ENCODE peak calls at places on chromosome 18, in seven cellular contexts. H, E, Z, X, N, U and G are unnamed samples.

GRCh38 chr18:9101730-9102390 is 639 bp upstream of the NDUFV2 start:
- DNase-seq in U (no peak), H (peak; percentile 67), X (no peak), E (peak; percentile 44), Z (peak; percentile 43), N (peak; percentile 66), G (no peak)

GRCh38 chr18:25089470-25089869 is 262.5 kb downstream of the ZNF521 start:
- DNase-seq in E (no peak), U (no peak), Z (no peak), H (no peak), N (no peak), X (no peak), G (peak; percentile 37)

GRCh38 chr18:54150226-54150625 is 74.2 kb downstream of the MBD2 start:
- DNase-seq in Z (no peak), H (no peak), N (no peak), U (no peak), X (no peak), E (no peak), G (no peak)

GRCh38 chr18:63515799-63516198 is 26.4 kb upstream of the SERPINB12 start:
- DNase-seq in Z (no peak), E (no peak), N (no peak), X (no peak), H (no peak), U (no peak), G (no peak)

GRCh38 chr18:2746274-2746673 is 90.7 kb downstream of the SMCHD1 start:
- DNase-seq in H (no peak), N (no peak), Z (no peak), U (no peak), E (no peak), X (no peak), G (no peak)

GRCh38 chr18:35089918-35090550 is 48.8 kb downstream of the MAPRE2 start:
- DNase-seq in H (no peak), X (no peak), N (no peak), E (no peak), Z (no peak), U (no peak), G (no peak)

GRCh38 chr18:13464432-13465125 is 246.0 kb downstream of the LDLRAD4 start:
- DNase-seq in E (no peak), Z (peak; percentile 25), N (no peak), H (no peak), U (peak; percentile 44), X (no peak), G (no peak)

GRCh38 chr18:32381761-32382160 is 88.9 kb downstream of the GAREM1 start:
- DNase-seq in Z (no peak), E (no peak), X (no peak), N (no peak), H (no peak), U (no peak), G (no peak)

GRCh38 chr18:48203961-48204666 is 205.1 kb downstream of the ZBTB7C start:
- DNase-seq in N (no peak), E (no peak), H (no peak), X (no peak), Z (no peak), U (no peak), G (no peak)

GRCh38 chr18:79784071-79784913 is 13.4 kb upstream of the KCNG2 start:
- DNase-seq in X (no peak), N (no peak), E (no peak), H (no peak), U (no peak), Z (no peak), G (peak; percentile 38)

GRCh38 chr18:63457987-63458386 is 18.8 kb upstream of the SERPINB5 start:
- DNase-seq in X (no peak), N (no peak), E (no peak), U (no peak), H (no peak), Z (no peak), G (no peak)

GRCh38 chr18:9719421-9719981 is 11.4 kb downstream of the RAB31 start:
- DNase-seq in X (no peak), H (no peak), N (no peak), E (peak; percentile 80), Z (no peak), U (no peak), G (no peak)

GRCh38 chr18:46109386-46109785 is 5.2 kb downstream of the HAUS1 start:
- DNase-seq in H (no peak), Z (no peak), E (no peak), X (no peak), N (no peak), U (no peak), G (no peak)

GRCh38 chr18:78876868-78877267 is 102.8 kb upstream of the SALL3 start:
- DNase-seq in X (no peak), N (no peak), Z (no peak), H (no peak), U (no peak), E (no peak), G (no peak)

GRCh38 chr18:12076424-12077140 is 17.1 kb upstream of the ANKRD62 start:
- DNase-seq in U (no peak), X (no peak), N (peak; percentile 90), E (no peak), H (no peak), Z (no peak), G (peak; percentile 32)

GRCh38 chr18:4858378-4859127 is 338.5 kb downstream of the AKAIN1 start:
- DNase-seq in U (no peak), H (no peak), E (no peak), Z (no peak), X (no peak), N (no peak), G (no peak)

GRCh38 chr18:8480506-8481328 is 128.5 kb upstream of the RAB12 start:
- DNase-seq in Z (no peak), H (peak; percentile 38), E (peak; percentile 24), N (peak; percentile 72), X (no peak), U (no peak), G (peak; percentile 54)

GRCh38 chr18:9008203-9008708 is 94.2 kb upstream of the NDUFV2 start:
- DNase-seq in E (no peak), Z (no peak), N (no peak), U (no peak), H (no peak), X (no peak), G (no peak)

DNA sequence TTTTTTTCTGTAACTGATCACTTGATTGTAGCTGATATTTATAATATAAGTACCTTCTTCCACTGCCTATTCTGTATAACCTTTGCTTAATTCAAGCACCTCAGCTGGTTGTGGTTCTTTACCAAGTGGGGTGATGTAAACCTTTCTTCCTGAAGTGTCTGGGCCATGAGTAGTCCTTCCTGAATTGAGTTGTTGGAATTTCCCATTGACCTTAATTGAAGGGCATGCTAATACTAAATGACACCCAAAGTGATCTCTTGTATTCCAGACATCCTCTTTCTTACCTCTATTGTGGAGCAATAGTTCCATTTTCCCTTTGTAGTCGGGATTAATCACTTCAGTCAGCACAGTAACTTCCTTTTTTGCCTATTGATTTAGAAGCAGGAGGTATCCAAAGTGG is 1496.8 kb upstream of the CELF4 start:
- DNase-seq in U (no peak), N (no peak), X (no peak), H (no peak), E (no peak), Z (no peak), G (no peak)
- TF ChIP-seq JUND in U (no peak), N (no peak), X (no peak), H (no peak), E (no peak), Z (no peak), G (no peak)

GRCh38 chr18:74456409-74457042 is 582 bp downstream of the DIPK1C start:
- DNase-seq in X (no peak), U (no peak), Z (no peak), H (no peak), N (no peak), E (no peak), G (no peak)
- TF ChIP-seq JUND in X (no peak), U (no peak), Z (no peak), H (no peak), N (no peak), E (no peak), G (no peak)

DNA sequence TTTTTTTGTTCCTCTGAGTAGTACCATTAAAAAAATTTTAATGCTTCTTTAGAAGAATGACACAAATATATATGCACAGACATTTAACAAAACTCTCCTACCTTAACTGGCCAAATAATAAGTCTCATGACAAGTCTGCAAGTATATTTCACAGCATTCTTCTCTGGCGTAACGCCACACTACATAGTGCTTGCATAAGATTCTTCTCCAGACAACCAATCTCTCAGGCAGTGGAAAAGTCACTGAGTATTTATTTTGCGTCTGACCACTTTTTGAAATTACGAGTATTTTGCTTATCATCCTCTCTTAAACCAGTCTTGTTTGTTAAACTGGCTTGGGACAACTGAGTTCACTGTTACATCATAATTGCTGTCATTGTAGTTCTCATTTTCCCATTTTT is 749.2 kb downstream of the ADCYAP1 start:
- DNase-seq in H (no peak), Z (no peak), X (no peak), U (no peak), E (no peak), N (no peak), G (no peak)
- TF ChIP-seq JUND in H (no peak), Z (no peak), X (no peak), U (no peak), E (no peak), N (no peak), G (no peak)

GRCh38 chr18:36126668-36127067 is 2.5 kb downstream of the SLC39A6 start:
- DNase-seq in E (no peak), X (no peak), N (no peak), U (no peak), H (no peak), Z (no peak), G (no peak)

GRCh38 chr18:36128907-36129299 is 237 bp downstream of the SLC39A6 start:
- DNase-seq in N (no peak), X (no peak), H (no peak), E (no peak), U (no peak), Z (no peak), G (no peak)

GRCh38 chr18:36129300-36130038 is at the start of the genes ELP2 and SLC39A6:
- DNase-seq in E (peak; percentile 86), H (peak; percentile 91), N (peak; percentile 99), X (peak; percentile 89), Z (peak; percentile 99), U (peak; percentile 76), G (peak; percentile 95)

GRCh38 chr18:36130039-36130831 is 536 bp downstream of the ELP2 start:
- DNase-seq in Z (peak; percentile 31), X (no peak), E (no peak), N (peak; percentile 22), H (no peak), U (no peak), G (no peak)

DNA sequence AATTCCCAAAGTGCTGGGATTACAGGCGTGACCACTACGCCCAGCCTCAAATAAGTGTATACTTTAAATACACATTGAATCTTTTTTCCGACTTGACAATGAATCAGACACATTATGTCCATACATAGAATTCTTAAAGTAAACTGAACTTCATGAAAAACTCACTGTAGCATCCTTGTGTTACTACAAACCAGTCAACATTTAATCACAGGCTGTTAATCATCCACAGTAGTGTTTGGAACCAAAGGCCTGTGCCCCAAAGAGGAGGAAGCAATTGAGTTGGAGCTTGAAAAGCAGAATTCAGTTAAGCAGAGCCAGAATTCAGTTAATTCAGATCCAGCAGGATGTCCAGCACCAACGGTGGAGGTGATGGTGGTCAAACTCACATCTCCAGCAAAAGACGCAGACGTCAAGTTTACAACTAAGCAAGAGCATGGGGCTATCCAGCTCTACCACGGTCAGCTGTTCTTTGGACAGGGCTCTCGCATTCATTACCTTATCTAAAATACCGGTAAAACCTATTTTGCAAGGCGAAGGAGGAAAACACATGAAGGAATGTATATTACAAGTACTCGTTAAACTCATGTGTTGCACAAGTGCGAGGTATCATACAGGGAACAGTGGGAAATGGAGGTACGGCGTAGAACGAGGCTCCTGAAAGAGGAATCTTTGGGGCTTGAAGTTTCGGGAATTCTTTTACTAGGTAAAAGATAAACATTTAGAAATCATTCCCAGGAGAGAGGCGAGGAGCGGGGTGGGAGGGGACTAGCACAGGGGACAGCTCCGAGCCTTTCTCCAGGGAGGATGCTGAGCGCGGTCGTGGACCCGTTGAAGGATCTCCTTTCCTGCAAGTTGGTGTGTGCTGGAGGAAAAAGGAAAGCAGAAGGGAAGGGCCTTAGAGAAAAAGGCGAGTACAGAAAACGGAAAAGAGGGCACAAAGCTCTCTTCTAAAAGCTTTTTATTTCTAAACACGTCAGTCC is 984 bp downstream of the SLC39A6 start:
- DNase-seq in X (no peak), Z (peak; percentile 42), U (no peak), H (peak; percentile 23), N (peak; percentile 47), E (no peak), G (no peak)
- TF ChIP-seq JUND in X (no peak), Z (no peak), U (no peak), H (no peak), N (no peak), E (no peak), G (no peak)